ENCODE peak calls at places on chromosomes 12 and 14, in eight cellular contexts. N is GM23248, F is tibial nerve, P is SJSA1, S is osteoblast, E is right lobe of liver, B is Karpas-422, K is endodermal cell. I is an unnamed sample.
A peak's percentile ranks its signal among the peaks of the same experiment; 100 is the strongest.

GRCh38 chr12:119715268-119715620 is 47.3 kb downstream of the PRKAB1 start:
- DNase-seq in N (no peak), E (no peak), F (no peak), B (no peak), P (peak; percentile 2), K (no peak), S (no peak), I (no peak)

GRCh38 chr12:116538682-116539264 is 20.4 kb upstream of the MAP1LC3B2 start:
- DNase-seq in B (no peak), S (no peak), P (no peak), K (no peak), N (no peak), F (no peak), E (no peak), I (no peak)

GRCh38 chr12:111359231-111359913 is 9.5 kb downstream of the PHETA1 start:
- DNase-seq in P (no peak), B (no peak), E (no peak), K (no peak), N (peak; percentile 17), F (no peak), S (peak; percentile 49), I (no peak)

GRCh38 chr14:21711360-21711961 is 37.8 kb upstream of the OR4E1 start:
- DNase-seq in B (peak; percentile 89), F (no peak), P (peak; percentile 5), K (peak; percentile 50), N (peak; percentile 62), E (no peak), S (peak; percentile 60), I (no peak)

GRCh38 chr12:14982562-14982961 is 9.7 kb downstream of the PDE6H start:
- DNase-seq in B (peak; percentile 14), S (peak; percentile 10), E (no peak), P (no peak), K (no peak), N (peak; percentile 9), F (no peak), I (no peak)

GRCh38 chr12:10716704-10717315 is 6.3 kb downstream of the YBX3 start:
- DNase-seq in S (peak; percentile 85), N (peak; percentile 97), F (peak; percentile 65), E (no peak), P (peak; percentile 87), K (peak; percentile 87), B (no peak), I (peak; percentile 88)

GRCh38 chr12:1186298-1186697 is 195.3 kb downstream of the ERC1 start:
- DNase-seq in P (no peak), K (no peak), S (no peak), F (no peak), B (no peak), N (no peak), E (no peak), I (no peak)

GRCh38 chr12:2286461-2287131 is 233.8 kb downstream of the CACNA1C start:
- DNase-seq in F (no peak), K (peak; percentile 49), N (peak; percentile 87), S (no peak), P (peak; percentile 50), E (no peak), B (no peak), I (no peak)

GRCh38 chr14:75363570-75364227 is 64.1 kb upstream of the JDP2 start:
- DNase-seq in S (no peak), E (no peak), K (peak; percentile 15), F (no peak), B (no peak), P (peak; percentile 4), N (peak; percentile 61), I (no peak)

GRCh38 chr12:100476013-100476751 is 2.5 kb downstream of the NR1H4 start:
- DNase-seq in K (no peak), B (no peak), P (no peak), N (no peak), S (no peak), F (no peak), E (no peak), I (no peak)

GRCh38 chr12:100472325-100472724 is 1.3 kb upstream of the NR1H4 start:
- DNase-seq in K (no peak), P (no peak), B (no peak), F (no peak), S (no peak), N (no peak), E (no peak), I (no peak)

GRCh38 chr12:100473716-100474150 is at the start of gene NR1H4:
- DNase-seq in S (peak; percentile 75), P (no peak), K (no peak), B (no peak), F (no peak), N (peak; percentile 39), E (peak; percentile 74), I (no peak)

GRCh38 chr12:100473050-100473715 is 483 bp upstream of the NR1H4 start:
- DNase-seq in P (peak; percentile 68), B (no peak), N (no peak), K (no peak), F (no peak), E (no peak), S (no peak), I (no peak)

DNA sequence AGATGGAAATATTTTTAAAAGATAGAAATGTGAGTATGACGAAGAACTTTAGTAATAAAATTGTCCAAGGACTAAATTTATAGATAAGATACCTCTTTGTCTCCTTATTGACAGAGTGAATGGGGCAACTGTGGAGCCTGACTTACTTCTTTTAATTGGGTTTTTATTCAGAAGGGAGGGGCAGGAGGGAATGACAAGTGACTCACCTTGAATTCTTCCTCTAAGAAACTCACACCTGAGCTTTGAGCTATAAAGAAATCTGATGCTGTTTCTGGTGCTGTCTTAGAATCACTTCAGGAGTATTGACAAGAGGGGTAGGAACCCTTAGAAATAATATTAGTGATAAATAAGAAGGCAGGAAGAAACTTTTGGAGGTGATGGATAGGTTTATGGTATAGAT is 951 bp downstream of the NR1H4 start:
- DNase-seq in F (no peak), N (no peak), S (no peak), K (no peak), B (no peak), P (no peak), E (no peak), I (no peak)
- H3K27me3 ChIP-seq in F (no peaks in the 10 kb centered on the region), N (peaks cover 3% of the 10 kb centered on the region), S (no peaks in the 10 kb centered on the region), K (no peaks in the 10 kb centered on the region), B (peaks cover 3% of the 10 kb centered on the region), P (no peaks in the 10 kb centered on the region), E (no peaks in the 10 kb centered on the region), I (no peaks in the 10 kb centered on the region)

DNA sequence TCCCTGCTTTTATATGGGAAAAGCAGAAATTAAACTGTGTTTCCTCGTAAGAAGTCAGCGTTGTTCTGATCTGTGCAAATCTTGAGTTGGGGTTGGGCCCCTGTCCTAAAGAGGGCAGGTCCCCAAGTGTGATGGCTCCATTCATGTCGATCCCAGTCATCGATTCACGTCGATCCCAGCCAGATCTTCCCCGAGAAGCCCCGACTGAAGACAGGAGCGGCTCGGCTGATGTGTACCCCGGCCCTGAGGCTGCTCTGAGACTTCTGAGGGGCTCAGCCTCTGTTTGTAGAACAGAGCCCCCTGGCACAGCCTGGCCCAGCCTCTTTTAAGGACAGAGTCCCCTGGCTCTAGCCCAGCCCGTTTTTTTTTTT is 9.3 kb downstream of the PGAM5 start:
- DNase-seq in S (peak; percentile 77), F (no peak), P (no peak), N (no peak), K (no peak), B (no peak), E (no peak), I (no peak)
- H3K36me3 ChIP-seq in S (peaks cover 60% of the 10 kb centered on the region), F (peaks cover 99% of the 10 kb centered on the region), P (peaks cover 83% of the 10 kb centered on the region), N (peaks cover 29% of the 10 kb centered on the region), K (peaks cover 66% of the 10 kb centered on the region), B (peaks cover 14% of the 10 kb centered on the region), E (no peaks in the 10 kb centered on the region), I (peaks cover 96% of the 10 kb centered on the region)

DNA sequence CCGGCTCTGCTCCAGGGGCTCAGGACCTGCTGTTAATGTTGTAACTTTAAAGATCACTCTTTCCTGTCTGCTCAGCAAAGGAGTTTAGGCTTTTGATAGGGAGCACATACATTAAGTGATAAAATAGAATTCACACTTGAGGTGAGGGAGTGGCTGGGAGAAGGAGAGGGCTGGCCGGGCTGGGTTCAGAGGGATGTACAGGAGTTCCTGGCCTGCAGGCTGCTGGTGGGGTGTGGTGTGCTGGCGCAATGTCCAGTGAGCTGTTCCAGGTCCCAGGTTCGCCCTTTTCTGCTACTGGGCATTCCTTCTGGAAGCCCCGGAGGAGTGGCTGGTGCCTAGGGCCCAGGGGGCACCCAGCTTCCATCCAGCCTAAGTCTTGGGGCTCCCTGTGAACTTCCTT is 17.8 kb downstream of the KIF26A start:
- DNase-seq in S (no peak), E (no peak), K (no peak), N (no peak), P (no peak), B (no peak), F (no peak), I (no peak)
- H3K27me3 ChIP-seq in S (no peaks in the 10 kb centered on the region), E (no peaks in the 10 kb centered on the region), K (no peaks in the 10 kb centered on the region), N (no peaks in the 10 kb centered on the region), P (no peaks in the 10 kb centered on the region), B (no peaks in the 10 kb centered on the region), F (no peaks in the 10 kb centered on the region), I (no peaks in the 10 kb centered on the region)

GRCh38 chr12:90908465-90908864 is 46.5 kb downstream of the CCER1 start:
- DNase-seq in P (no peak), S (peak; percentile 47), E (no peak), K (no peak), F (no peak), N (peak; percentile 75), B (no peak), I (no peak)

GRCh38 chr12:90910958-90911357 is 44.0 kb downstream of the CCER1 start:
- DNase-seq in N (no peak), K (no peak), F (no peak), S (no peak), P (no peak), B (no peak), E (no peak), I (no peak)

GRCh38 chr12:90905691-90906370 is 49.1 kb downstream of the CCER1 start:
- DNase-seq in P (no peak), K (no peak), S (no peak), F (no peak), E (no peak), N (peak; percentile 25), B (no peak), I (no peak)

DNA sequence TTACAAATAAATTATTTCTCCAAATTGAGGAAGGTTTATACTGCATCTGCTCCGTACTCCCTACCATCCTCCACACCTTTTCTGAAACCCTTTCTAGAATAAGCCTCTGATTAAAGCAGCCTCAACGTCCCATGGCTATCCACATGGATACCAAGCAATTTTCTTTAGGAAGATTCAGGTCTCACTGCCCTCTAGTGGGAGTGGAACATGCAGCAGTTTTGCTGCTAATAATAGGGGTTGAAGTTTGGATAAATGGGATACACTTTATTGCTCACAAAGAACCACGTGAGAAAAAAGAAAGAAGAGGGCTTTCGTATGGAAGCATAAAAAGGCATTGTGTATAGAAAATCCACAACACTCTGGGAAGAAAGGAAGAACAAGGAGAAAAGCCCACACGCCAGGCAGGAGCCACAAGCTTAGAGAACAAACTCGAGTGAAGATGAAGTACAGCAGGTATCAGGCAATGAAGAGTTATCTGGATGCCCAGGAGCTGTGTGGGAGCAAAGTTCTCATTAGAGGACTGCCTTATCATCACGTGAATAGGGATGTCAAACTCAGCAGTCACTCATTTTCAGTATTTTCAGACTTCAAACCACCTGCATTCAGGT is 45.8 kb downstream of the CCER1 start:
- DNase-seq in F (no peak), K (peak; percentile 79), B (peak; percentile 41), E (no peak), P (peak; percentile 19), N (peak; percentile 79), S (peak; percentile 73), I (no peak)
- H3K36me3 ChIP-seq in F (no peaks in the 10 kb centered on the region), K (no peaks in the 10 kb centered on the region), B (no peaks in the 10 kb centered on the region), E (no peaks in the 10 kb centered on the region), P (no peaks in the 10 kb centered on the region), N (no peaks in the 10 kb centered on the region), S (no peaks in the 10 kb centered on the region), I (no peaks in the 10 kb centered on the region)

I was measured in heart right ventricle.